ENCODE peak calls at places on chromosomes 7 and 10, in nine cellular contexts. One of them, this sample, is unnamed.

GRCh38 chr7:12770227-12770975 is 83.0 kb downstream of the ARL4A start:
- DNase-seq in cardiac septum: no peak
- DNase-seq in NCI-H446 treated with DMSO at 0.1 percent for 48 hours: peak
- DNase-seq in left colon: peak
- DNase-seq in amniotic stem cell: no peak
- DNase-seq in foreskin fibroblast: peak
- DNase-seq in foreskin keratinocyte: no peak
- DNase-seq in progenitor cell of endocrine pancreas: no peak
- DNase-seq in astrocyte of the spinal cord: no peak
- DNase-seq in this sample: no peak

GRCh38 chr7:131544449-131545425 is 11.7 kb downstream of the PODXL start:
- DNase-seq in cardiac septum: peak
- DNase-seq in NCI-H446 treated with DMSO at 0.1 percent for 48 hours: no peak
- DNase-seq in left colon: no peak
- DNase-seq in amniotic stem cell: no peak
- DNase-seq in foreskin fibroblast: peak
- DNase-seq in foreskin keratinocyte: no peak
- DNase-seq in progenitor cell of endocrine pancreas: no peak
- DNase-seq in astrocyte of the spinal cord: peak
- DNase-seq in this sample: no peak

GRCh38 chr10:6061056-6061455 is 1.1 kb downstream of the IL2RA start:
- DNase-seq in cardiac septum: peak
- DNase-seq in NCI-H446 treated with DMSO at 0.1 percent for 48 hours: no peak
- DNase-seq in left colon: no peak
- DNase-seq in amniotic stem cell: no peak
- DNase-seq in foreskin fibroblast: no peak
- DNase-seq in foreskin keratinocyte: no peak
- DNase-seq in progenitor cell of endocrine pancreas: no peak
- DNase-seq in astrocyte of the spinal cord: no peak
- DNase-seq in this sample: no peak

GRCh38 chr10:100867564-100867963 is 45.2 kb upstream of the SLF2 start:
- DNase-seq in cardiac septum: no peak
- DNase-seq in NCI-H446 treated with DMSO at 0.1 percent for 48 hours: no peak
- DNase-seq in left colon: no peak
- DNase-seq in amniotic stem cell: no peak
- DNase-seq in foreskin fibroblast: no peak
- DNase-seq in foreskin keratinocyte: no peak
- DNase-seq in progenitor cell of endocrine pancreas: no peak
- DNase-seq in astrocyte of the spinal cord: no peak
- DNase-seq in this sample: no peak

GRCh38 chr7:50614721-50615518 is 49.7 kb upstream of the DDC start:
- DNase-seq in cardiac septum: no peak
- DNase-seq in NCI-H446 treated with DMSO at 0.1 percent for 48 hours: no peak
- DNase-seq in left colon: peak
- DNase-seq in amniotic stem cell: no peak
- DNase-seq in foreskin fibroblast: peak
- DNase-seq in foreskin keratinocyte: no peak
- DNase-seq in progenitor cell of endocrine pancreas: no peak
- DNase-seq in astrocyte of the spinal cord: no peak
- DNase-seq in this sample: no peak

GRCh38 chr7:105988277-105988676 is 25.2 kb downstream of the CDHR3 start:
- DNase-seq in cardiac septum: no peak
- DNase-seq in NCI-H446 treated with DMSO at 0.1 percent for 48 hours: no peak
- DNase-seq in left colon: no peak
- DNase-seq in amniotic stem cell: no peak
- DNase-seq in foreskin fibroblast: peak
- DNase-seq in foreskin keratinocyte: no peak
- DNase-seq in progenitor cell of endocrine pancreas: no peak
- DNase-seq in astrocyte of the spinal cord: no peak
- DNase-seq in this sample: no peak

GRCh38 chr10:95121904-95122303 is 52.6 kb upstream of the CYP2C8 start:
- DNase-seq in cardiac septum: no peak
- DNase-seq in NCI-H446 treated with DMSO at 0.1 percent for 48 hours: no peak
- DNase-seq in left colon: no peak
- DNase-seq in amniotic stem cell: no peak
- DNase-seq in foreskin fibroblast: peak
- DNase-seq in foreskin keratinocyte: no peak
- DNase-seq in progenitor cell of endocrine pancreas: no peak
- DNase-seq in astrocyte of the spinal cord: no peak
- DNase-seq in this sample: no peak

GRCh38 chr7:155206286-155207020 is 91.2 kb upstream of the INSIG1 start:
- DNase-seq in cardiac septum: peak
- DNase-seq in NCI-H446 treated with DMSO at 0.1 percent for 48 hours: no peak
- DNase-seq in left colon: peak
- DNase-seq in amniotic stem cell: no peak
- DNase-seq in foreskin fibroblast: peak
- DNase-seq in foreskin keratinocyte: no peak
- DNase-seq in progenitor cell of endocrine pancreas: no peak
- DNase-seq in astrocyte of the spinal cord: peak
- DNase-seq in this sample: peak

GRCh38 chr10:11832042-11832441 is 8.9 kb downstream of the PROSER2 start:
- DNase-seq in cardiac septum: no peak
- DNase-seq in NCI-H446 treated with DMSO at 0.1 percent for 48 hours: no peak
- DNase-seq in left colon: no peak
- DNase-seq in amniotic stem cell: no peak
- DNase-seq in foreskin fibroblast: no peak
- DNase-seq in foreskin keratinocyte: no peak
- DNase-seq in progenitor cell of endocrine pancreas: no peak
- DNase-seq in astrocyte of the spinal cord: no peak
- DNase-seq in this sample: no peak

GRCh38 chr10:122245897-122246296 is 25.2 kb upstream of the BTBD16 start:
- DNase-seq in cardiac septum: peak
- DNase-seq in NCI-H446 treated with DMSO at 0.1 percent for 48 hours: no peak
- DNase-seq in left colon: no peak
- DNase-seq in amniotic stem cell: no peak
- DNase-seq in foreskin fibroblast: no peak
- DNase-seq in foreskin keratinocyte: no peak
- DNase-seq in progenitor cell of endocrine pancreas: no peak
- DNase-seq in astrocyte of the spinal cord: no peak
- DNase-seq in this sample: no peak

GRCh38 chr7:139023076-139023475 is 12.8 kb downstream of the ZC3HAV1L start:
- DNase-seq in cardiac septum: no peak
- DNase-seq in NCI-H446 treated with DMSO at 0.1 percent for 48 hours: no peak
- DNase-seq in left colon: no peak
- DNase-seq in amniotic stem cell: no peak
- DNase-seq in foreskin fibroblast: no peak
- DNase-seq in foreskin keratinocyte: no peak
- DNase-seq in progenitor cell of endocrine pancreas: no peak
- DNase-seq in astrocyte of the spinal cord: no peak
- DNase-seq in this sample: no peak